ENCODE peak calls at places on chromosome 22, in nine cellular contexts. H is NCI-H2171 treated with DMSO at 0.1 percent for 48 hours, A is AG09319, X is C1 segment of cervical spinal cord, U is mesenchymal stem cell, V is BJ, S is activated T-helper 1 cell treated with Interleukin-2 at 50 U/mL for 16 hours, Y is T-cell, O is cardiac muscle cell. E is an unnamed sample.
A peak's percentile ranks its signal among the peaks of the same experiment; 100 is the strongest.

GRCh38 chr22:46273432-46274148 is 5.8 kb downstream of the TTC38 start:
- DNase-seq in A (no peak), H (no peak), Y (no peak), S (no peak), U (no peak), O (no peak), X (no peak), V (no peak), E (no peak)

GRCh38 chr22:27542602-27543001 is 259.0 kb downstream of the MN1 start:
- DNase-seq in V (no peak), X (no peak), O (no peak), A (no peak), S (no peak), Y (no peak), H (peak; percentile 13), U (no peak), E (no peak)

GRCh38 chr22:17390087-17390486 is 20.8 kb downstream of the CECR2 start:
- DNase-seq in U (no peak), X (no peak), V (no peak), Y (no peak), O (no peak), A (no peak), S (no peak), H (no peak), E (no peak)

GRCh38 chr22:31461699-31462098 is 27.9 kb downstream of the EIF4ENIF1 start:
- DNase-seq in V (no peak), O (no peak), H (no peak), X (no peak), U (no peak), Y (no peak), A (no peak), S (no peak), E (no peak)

GRCh38 chr22:50609599-50609998 is 9.0 kb downstream of the MAPK8IP2 start:
- DNase-seq in O (no peak), X (no peak), V (no peak), H (no peak), A (no peak), Y (no peak), S (no peak), U (no peak), E (no peak)

GRCh38 chr22:44985906-44986527 is 23.8 kb downstream of the PHF21B start:
- DNase-seq in A (no peak), S (no peak), O (no peak), H (no peak), V (no peak), Y (no peak), X (no peak), U (no peak), E (no peak)

GRCh38 chr22:49760280-49760629 is 67.4 kb downstream of the BRD1 start:
- DNase-seq in O (no peak), S (no peak), V (no peak), H (peak; percentile 95), Y (no peak), A (no peak), X (no peak), U (no peak), E (no peak)

GRCh38 chr22:19591568-19591967 is 67.4 kb upstream of the CLDN5 start:
- DNase-seq in Y (no peak), H (no peak), V (no peak), A (no peak), X (no peak), U (no peak), O (no peak), S (no peak), E (no peak)

GRCh38 chr22:20464096-20464614 is 26.5 kb upstream of the SCARF2 start:
- DNase-seq in S (peak; percentile 64), V (no peak), X (no peak), U (no peak), A (no peak), H (peak; percentile 40), O (no peak), Y (peak; percentile 54), E (no peak)

GRCh38 chr22:37186228-37186996 is 1.6 kb downstream of the C1QTNF6 start:
- DNase-seq in A (no peak), Y (peak; percentile 43), U (peak; percentile 88), X (no peak), V (no peak), O (peak; percentile 69), S (no peak), H (no peak), E (peak; percentile 87)

GRCh38 chr22:44341431-44342346 is 28.9 kb upstream of the SHISAL1 start:
- DNase-seq in A (no peak), Y (no peak), S (no peak), X (no peak), V (no peak), U (peak; percentile 45), H (peak; percentile 18), O (peak; percentile 61), E (peak; percentile 76)

GRCh38 chr22:48316876-48317250 is 1510.8 kb downstream of the BRD1 start:
- DNase-seq in A (no peak), H (no peak), S (no peak), Y (no peak), U (no peak), O (no peak), X (no peak), V (no peak), E (no peak)

GRCh38 chr22:22878801-22879674 is 8.6 kb upstream of the IGLL5 start:
- DNase-seq in U (no peak), X (no peak), V (no peak), O (no peak), Y (no peak), A (no peak), S (no peak), H (no peak), E (no peak)

GRCh38 chr22:50271519-50271970 is 1.4 kb upstream of the MAPK11 start:
- DNase-seq in V (no peak), S (peak; percentile 46), Y (peak; percentile 27), U (peak; percentile 69), X (no peak), A (no peak), O (peak; percentile 64), H (peak; percentile 65), E (peak; percentile 68)

GRCh38 chr22:30245181-30245984 is 1.2 kb downstream of the LIF start:
- DNase-seq in V (no peak), O (no peak), U (no peak), A (no peak), S (no peak), X (no peak), H (peak; percentile 48), Y (no peak), E (no peak)

GRCh38 chr22:27885977-27886842 is 32.8 kb downstream of the PITPNB start:
- DNase-seq in A (peak; percentile 69), X (no peak), S (no peak), H (no peak), U (peak; percentile 91), Y (peak; percentile 26), O (peak; percentile 66), V (no peak), E (peak; percentile 90)

GRCh38 chr22:38144025-38144405 is 33.5 kb upstream of the BAIAP2L2 start:
- DNase-seq in S (no peak), A (no peak), V (no peak), H (no peak), O (no peak), U (no peak), X (no peak), Y (no peak), E (no peak)

GRCh38 chr22:24068717-24069116 is 57.6 kb downstream of the CABIN1 start:
- DNase-seq in S (no peak), U (no peak), A (no peak), V (no peak), O (no peak), H (no peak), Y (no peak), X (no peak), E (no peak)

E was measured in fibroblast of villous mesenchyme.